ENCODE peak calls at places on chromosomes 4 and X, in four cellular contexts. V is endothelial cell of umbilical vein, L is AG10803, A is BE2C. P is an unnamed sample.
A peak's percentile ranks its signal among the peaks of the same experiment; 100 is the strongest.

GRCh38 chr4:166594326-166594946 is 639.9 kb downstream of the SPOCK3 start:
- DNase-seq in V (no peak), L (peak; percentile 2), A (peak; percentile 62), P (peak; percentile 30)

GRCh38 chrX:123976671-123977316 is 15.3 kb downstream of the STAG2 start:
- DNase-seq in V (peak; percentile 57), L (peak; percentile 37), A (no peak), P (no peak)

GRCh38 chrX:19695884-19696283 is 180.6 kb upstream of the MAP3K15 start:
- DNase-seq in V (no peak), L (no peak), A (no peak), P (no peak)

GRCh38 chrX:104427693-104428092 is 138.3 kb upstream of the IL1RAPL2 start:
- DNase-seq in V (no peak), L (no peak), A (no peak), P (no peak)

GRCh38 chr4:6540879-6541278 is 34.1 kb upstream of the MAN2B2 start:
- DNase-seq in V (no peak), L (no peak), A (no peak), P (no peak)

GRCh38 chr4:123564758-123565346 is 168.3 kb downstream of the SPRY1 start:
- DNase-seq in V (peak; percentile 74), L (peak; percentile 69), A (peak; percentile 53), P (no peak)

GRCh38 chrX:71910526-71911022 is at the start of gene NHSL2:
- DNase-seq in V (no peak), L (peak; percentile 2), A (peak; percentile 23), P (no peak)

GRCh38 chrX:28549839-28550238 is 37.4 kb upstream of the IL1RAPL1 start:
- DNase-seq in V (no peak), L (no peak), A (no peak), P (no peak)

GRCh38 chrX:30906726-30907125 is 17.7 kb upstream of the TAB3 start:
- DNase-seq in V (no peak), L (peak; percentile 83), A (no peak), P (no peak)

GRCh38 chr4:163631288-163631687 is 136.8 kb downstream of the TMA16 start:
- DNase-seq in V (no peak), L (no peak), A (no peak), P (no peak)

GRCh38 chrX:14899607-14900006 is 26.4 kb downstream of the MOSPD2 start:
- DNase-seq in V (peak; percentile 81), L (peak; percentile 39), A (no peak), P (no peak)

GRCh38 chrX:133640161-133641015 is 225.1 kb upstream of the GPC4 start:
- DNase-seq in V (no peak), L (peak; percentile 57), A (no peak), P (no peak)

GRCh38 chr4:15004701-15005301 is 2.5 kb downstream of the CPEB2 start:
- DNase-seq in V (peak; percentile 71), L (peak; percentile 60), A (peak; percentile 51), P (no peak)

GRCh38 chrX:34275710-34276109 is 143.6 kb upstream of the FAM47A start:
- DNase-seq in V (peak; percentile 2), L (no peak), A (no peak), P (no peak)

GRCh38 chr4:152591361-152591760 is 55.5 kb upstream of the FBXW7 start:
- DNase-seq in V (peak; percentile 19), L (peak; percentile 31), A (no peak), P (peak; percentile 67)

GRCh38 chrX:28854637-28855036 is 267.4 kb downstream of the IL1RAPL1 start:
- DNase-seq in V (no peak), L (no peak), A (no peak), P (no peak)

GRCh38 chr4:1325176-1325480 is 21.9 kb upstream of the UVSSA start:
- DNase-seq in V (no peak), L (no peak), A (no peak), P (no peak)

GRCh38 chrX:29880977-29881376 is 334.4 kb upstream of the MAGEB2 start:
- DNase-seq in V (no peak), L (no peak), A (no peak), P (no peak)

GRCh38 chr4:146245246-146245645 is 30.9 kb downstream of the REELD1 start:
- DNase-seq in V (no peak), L (no peak), A (peak; percentile 22), P (no peak)

GRCh38 chr4:150768492-150768891 is 186.5 kb downstream of the MAB21L2 start:
- DNase-seq in V (no peak), L (no peak), A (no peak), P (no peak)

GRCh38 chr4:96642486-96642885 is 802.6 kb downstream of the PDHA2 start:
- DNase-seq in V (no peak), L (no peak), A (no peak), P (no peak)

GRCh38 chr4:173504181-173504503 is 25.9 kb downstream of the HAND2 start:
- DNase-seq in V (no peak), L (no peak), A (peak; percentile 55), P (no peak)

GRCh38 chrX:40105791-40106676 is 8.3 kb upstream of the BCOR start:
- DNase-seq in V (peak; percentile 27), L (no peak), A (peak; percentile 75), P (no peak)

GRCh38 chr4:135598151-135598550 is 1396.6 kb upstream of the PABPC4L start:
- DNase-seq in V (no peak), L (no peak), A (no peak), P (no peak)

GRCh38 chrX:19707472-19707871 is 179.9 kb downstream of the SH3KBP1 start:
- DNase-seq in V (no peak), L (no peak), A (peak; percentile 28), P (no peak)

GRCh38 chrX:56233682-56234081 is 1.5 kb downstream of the KLF8 start:
- DNase-seq in V (no peak), L (peak; percentile 5), A (no peak), P (no peak)

GRCh38 chr4:161121451-161121850 is 1042.3 kb downstream of the FSTL5 start:
- DNase-seq in V (no peak), L (no peak), A (no peak), P (no peak)

GRCh38 chrX:153933751-153934472 is 925 bp downstream of the NAA10 start:
- DNase-seq in V (no peak), L (peak; percentile 52), A (no peak), P (no peak)

GRCh38 chr4:151760713-151761661 is at the start of gene GATB:
- DNase-seq in V (peak; percentile 98), L (peak; percentile 93), A (peak; percentile 94), P (peak; percentile 85)

GRCh38 chr4:57966987-57967760 is 857.0 kb upstream of the IGFBP7 start:
- DNase-seq in V (no peak), L (no peak), A (no peak), P (no peak)

GRCh38 chrX:116824785-116825184 is 362.0 kb upstream of the CT83 start:
- DNase-seq in V (no peak), L (no peak), A (no peak), P (no peak)

GRCh38 chrX:69264134-69264533 is 98.9 kb upstream of the PJA1 start:
- DNase-seq in V (no peak), L (no peak), A (no peak), P (no peak)

GRCh38 chr4:25875281-25875745 is 12.5 kb upstream of the SEL1L3 start:
- DNase-seq in V (no peak), L (no peak), A (no peak), P (no peak)

GRCh38 chr4:17335371-17335770 is 176.5 kb downstream of the QDPR start:
- DNase-seq in V (no peak), L (no peak), A (no peak), P (no peak)

GRCh38 chrX:112645774-112646173 is 34.0 kb downstream of the LHFPL1 start:
- DNase-seq in V (no peak), L (no peak), A (no peak), P (no peak)

GRCh38 chr4:30946288-30946687 is 226.1 kb downstream of the PCDH7 start:
- DNase-seq in V (no peak), L (no peak), A (no peak), P (no peak)

GRCh38 chr4:7607156-7607910 is 172.6 kb upstream of the PSAPL1 start:
- DNase-seq in V (no peak), L (peak; percentile 73), A (no peak), P (no peak)

GRCh38 chr4:101299021-101299420 is 48.3 kb downstream of the PPP3CA start:
- DNase-seq in V (no peak), L (no peak), A (no peak), P (no peak)

DNA sequence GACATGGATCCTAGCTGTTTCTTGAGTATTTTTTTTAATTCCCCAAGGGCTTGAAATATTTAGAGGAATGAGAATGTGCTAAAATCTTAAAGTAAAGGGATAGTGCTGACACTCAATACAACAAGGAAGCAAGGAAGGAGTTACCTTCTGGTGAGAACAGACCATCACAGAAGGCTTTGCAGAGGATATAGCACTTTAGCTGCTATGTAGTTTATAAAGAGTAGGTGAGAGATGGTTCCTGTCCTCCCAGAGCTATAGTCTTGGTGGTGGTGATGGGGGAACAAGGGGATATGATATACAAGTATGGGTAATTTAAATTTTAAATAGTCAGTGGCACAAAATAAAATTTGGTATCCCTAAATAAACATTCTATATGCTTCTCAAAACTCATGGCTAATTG is 47.6 kb downstream of the MTHFD2L start:
- DNase-seq in V (no peak), L (no peak), A (no peak), P (no peak)
- H3K4me3 ChIP-seq in V (no peak overlapping the region), L (no peak overlapping the region), A (no peak overlapping the region), P (no peak overlapping the region)

GRCh38 chr4:86033171-86033570 is 326.7 kb downstream of the MAPK10 start:
- DNase-seq in V (peak; percentile 83), L (peak; percentile 90), A (no peak), P (peak; percentile 98)
- H3K4me3 ChIP-seq in V (no peak overlapping the region), L (peak overlapping the region; percentile 23), A (no peak overlapping the region), P (no peak overlapping the region)

GRCh38 chrX:42273387-42273786 is 350.0 kb upstream of the CASK start:
- DNase-seq in V (no peak), L (no peak), A (no peak), P (no peak)

GRCh38 chrX:42274151-42274550 is 350.8 kb upstream of the CASK start:
- DNase-seq in V (no peak), L (no peak), A (no peak), P (no peak)

DNA sequence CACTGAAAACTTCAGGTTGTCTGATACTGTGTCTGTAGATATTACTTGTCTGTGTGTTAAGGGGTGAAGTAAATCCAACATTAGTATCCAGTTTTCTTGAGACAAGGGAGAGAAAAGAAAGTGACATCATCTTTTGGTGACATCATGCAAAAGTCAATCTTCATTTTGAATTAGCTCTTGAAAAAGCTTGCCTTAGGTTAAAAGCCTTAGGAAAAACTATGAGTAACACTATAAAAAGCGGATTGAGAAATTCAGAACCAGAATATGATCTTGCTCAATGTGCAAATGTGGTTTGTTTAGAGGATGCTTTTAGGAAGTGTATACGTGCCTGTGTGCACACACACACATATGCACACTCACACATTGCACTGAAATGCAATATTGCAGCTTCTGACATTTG is 345.8 kb upstream of the CASK start:
- DNase-seq in V (no peak), L (peak; percentile 45), A (no peak), P (peak; percentile 1)
- H3K4me3 ChIP-seq in V (no peak overlapping the region), L (no peak overlapping the region), A (no peak overlapping the region), P (no peak overlapping the region)

GRCh38 chr4:81235982-81236749 is 21.1 kb upstream of the PRKG2 start:
- DNase-seq in V (no peak), L (no peak), A (no peak), P (no peak)
- H3K4me3 ChIP-seq in V (no peak overlapping the region), L (no peak overlapping the region), A (no peak overlapping the region), P (no peak overlapping the region)

GRCh38 chr4:78937837-78938236 is 1.4 kb downstream of the PAQR3 start:
- DNase-seq in V (no peak), L (peak; percentile 28), A (no peak), P (no peak)
- H3K4me3 ChIP-seq in V (no peak overlapping the region), L (no peak overlapping the region), A (peak overlapping the region; percentile 88), P (no peak overlapping the region)